ENCODE peak calls at places on chromosomes 2 and 18, in four cellular contexts. T, N, J and Q are unnamed samples.

GRCh38 chr2:134852518-134852917 is 14.1 kb downstream of the ACMSD start:
- DNase-seq in T (no peak), N (no peak), J (no peak), Q (no peak)

GRCh38 chr2:27752551-27753237 is 18.8 kb upstream of the MRPL33 start:
- DNase-seq in T (no peak), N (no peak), J (peak; percentile 89), Q (no peak)

GRCh38 chr2:238263204-238264071 is 23.6 kb upstream of the HES6 start:
- DNase-seq in T (peak; percentile 93), N (peak; percentile 77), J (peak; percentile 94), Q (peak; percentile 91)

GRCh38 chr2:78431241-78431640 is 594.3 kb upstream of the REG3G start:
- DNase-seq in T (no peak), N (no peak), J (no peak), Q (no peak)

GRCh38 chr2:26034597-26035067 is 748 bp downstream of the RAB10 start:
- DNase-seq in T (no peak), N (no peak), J (no peak), Q (no peak)

GRCh38 chr2:144511945-144512344 is 8.0 kb downstream of the ZEB2 start:
- DNase-seq in T (no peak), N (no peak), J (no peak), Q (no peak)

GRCh38 chr2:157596992-157597681 is 31.5 kb downstream of the ACVR1C start:
- DNase-seq in T (no peak), N (peak; percentile 62), J (peak; percentile 49), Q (no peak)

GRCh38 chr18:31512203-31512764 is 14.3 kb downstream of the DSG2 start:
- DNase-seq in T (no peak), N (no peak), J (peak; percentile 89), Q (no peak)

GRCh38 chr2:146669735-146670134 is 1175.1 kb upstream of the ACVR2A start:
- DNase-seq in T (no peak), N (no peak), J (no peak), Q (no peak)

DNA sequence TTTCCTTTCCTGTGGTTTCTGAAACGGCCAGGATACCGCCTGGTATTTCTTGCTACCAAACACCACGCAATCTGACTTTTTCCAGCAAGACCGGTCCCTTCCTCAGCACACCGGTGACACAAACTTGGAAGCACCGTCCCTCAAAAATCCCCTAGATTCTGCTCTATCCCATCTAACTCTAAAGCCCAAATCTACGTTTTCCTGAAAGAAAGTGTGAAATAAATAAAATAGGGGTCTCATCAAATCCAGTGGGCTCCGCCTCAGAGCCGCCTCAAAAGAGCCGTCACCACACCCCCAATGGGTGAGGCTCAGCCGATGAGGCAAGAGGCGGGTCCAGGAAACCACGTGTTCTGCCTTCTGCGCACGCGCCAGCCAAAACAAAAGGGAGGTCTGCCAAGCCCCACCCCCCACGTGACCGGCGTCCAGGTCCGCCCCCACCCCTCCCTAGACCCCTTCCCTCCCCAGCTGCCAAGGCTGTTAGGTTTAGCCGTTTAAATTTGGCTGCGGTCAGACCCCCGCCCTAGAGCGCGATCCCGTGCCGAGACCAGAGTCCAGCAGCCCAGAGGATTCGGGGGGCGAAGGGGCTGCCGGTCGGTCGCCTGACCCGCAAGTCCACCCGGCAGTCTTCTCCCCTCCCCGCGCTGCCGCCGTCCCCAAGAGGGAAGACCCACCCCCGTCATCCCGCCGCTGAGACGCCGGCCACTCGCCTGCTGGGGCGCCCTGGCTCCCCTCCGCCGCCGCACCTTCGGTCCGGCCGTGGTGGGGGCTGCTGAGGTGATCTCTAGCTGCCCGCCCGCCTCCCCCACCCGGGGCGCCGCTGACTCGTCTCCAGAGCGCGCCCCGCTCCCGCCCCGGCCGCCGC is 536 bp downstream of the KANSL1L start:
- DNase-seq in T (peak; percentile 98), N (peak; percentile 97), J (peak; percentile 99), Q (peak; percentile 97)
- TF ChIP-seq CTCF in T (no peak), N (no peak), J (no peak), Q (no peak)

DNA sequence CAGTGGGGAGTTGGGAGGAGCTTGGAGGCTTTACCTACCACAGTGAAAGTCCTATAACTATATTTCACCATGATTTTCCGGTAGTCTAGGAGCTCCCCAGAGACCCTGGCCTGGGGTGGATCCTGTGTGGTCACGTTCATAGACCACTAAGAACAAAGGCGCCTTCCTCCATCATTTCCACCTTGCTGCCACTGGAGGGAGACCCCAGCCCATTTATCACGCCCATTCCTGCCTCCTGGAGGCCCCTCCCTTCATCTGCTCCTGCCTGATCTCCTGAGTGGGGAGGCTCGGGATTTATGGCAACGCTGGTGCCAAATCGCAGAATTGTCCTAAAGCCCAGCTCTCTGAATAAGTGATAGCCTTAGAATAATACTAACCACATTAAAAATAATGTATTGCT is 507.6 kb upstream of the SPHKAP start:
- DNase-seq in T (peak; percentile 18), N (no peak), J (peak; percentile 43), Q (no peak)
- TF ChIP-seq CTCF in T (no peak), N (no peak), J (peak; percentile 47), Q (no peak)

DNA sequence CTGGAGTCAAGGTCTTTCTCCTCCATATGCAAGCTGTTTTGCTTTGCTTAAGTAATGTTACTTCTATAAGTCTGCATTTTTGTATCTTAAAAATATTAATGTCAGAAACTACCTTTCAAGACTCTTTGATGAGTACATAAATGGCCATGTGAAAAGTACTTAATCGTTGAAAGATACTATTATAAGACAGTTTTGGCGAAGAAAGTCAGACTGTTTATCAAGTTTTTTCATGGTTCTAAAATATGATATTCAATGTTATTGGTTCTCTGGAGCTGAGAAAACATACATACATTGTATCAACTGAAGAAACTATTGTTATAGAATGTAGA is 25.1 kb downstream of the FBXO48 start:
- DNase-seq in T (no peak), N (no peak), J (no peak), Q (no peak)
- TF ChIP-seq CTCF in T (no peak), N (no peak), J (no peak), Q (no peak)

DNA sequence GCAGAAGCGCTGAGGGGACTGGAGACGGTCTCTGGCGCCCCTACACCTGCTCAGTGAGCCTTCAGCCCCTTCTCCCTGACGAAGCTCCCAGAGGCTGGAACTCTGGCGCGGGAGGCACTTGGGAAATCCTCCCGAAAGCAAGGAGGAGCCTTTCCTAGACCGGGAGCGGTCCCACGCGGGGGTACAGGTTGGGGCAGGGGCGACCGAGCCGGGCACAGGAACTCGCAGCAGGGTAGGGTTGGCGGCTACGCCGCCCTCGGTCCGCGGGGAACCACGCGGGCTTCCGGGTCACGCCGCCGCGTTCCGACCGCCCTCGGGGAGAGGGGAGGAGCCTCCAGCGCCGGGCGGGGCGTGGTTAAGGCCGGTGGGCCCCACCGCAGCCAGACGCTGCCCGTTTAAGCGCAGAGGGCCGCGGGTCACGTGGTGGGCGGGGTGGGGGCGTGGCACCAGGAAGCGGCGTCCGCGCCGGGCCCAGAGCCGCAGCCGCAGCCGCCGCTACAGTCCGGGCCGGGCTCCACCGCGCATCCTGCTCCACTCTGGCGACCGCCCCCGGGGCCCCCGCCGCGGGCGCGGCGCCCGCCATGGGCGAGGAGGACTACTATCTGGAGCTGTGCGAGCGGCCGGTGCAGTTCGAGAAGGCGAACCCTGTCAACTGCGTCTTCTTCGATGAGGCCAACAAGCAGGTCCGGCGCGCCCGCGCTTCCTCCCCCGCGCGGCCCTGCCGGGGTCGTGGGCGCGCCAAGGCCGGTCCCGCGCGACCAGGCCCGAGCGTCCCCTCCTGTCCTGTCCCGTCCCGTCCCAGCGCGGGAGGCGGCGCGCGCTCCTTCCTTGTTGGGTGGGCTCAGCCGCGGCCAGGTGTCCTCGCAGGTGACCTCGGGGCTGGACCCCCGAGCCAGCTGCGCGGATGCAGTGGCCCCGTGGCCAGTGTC is at the start of gene RMC1:
- DNase-seq in T (peak; percentile 97), N (peak; percentile 99), J (peak; percentile 99), Q (peak; percentile 100)
- TF ChIP-seq CTCF in T (peak; percentile 28), N (no peak), J (peak; percentile 38), Q (no peak)

GRCh38 chr2:143398701-143399260 is 269.6 kb downstream of the ARHGAP15 start:
- DNase-seq in T (no peak), N (no peak), J (no peak), Q (no peak)
- TF ChIP-seq CTCF in T (no peak), N (no peak), J (no peak), Q (no peak)

GRCh38 chr2:209322041-209322440 is 101.8 kb upstream of the MAP2 start:
- DNase-seq in T (no peak), N (no peak), J (no peak), Q (no peak)
- TF ChIP-seq CTCF in T (no peak), N (no peak), J (peak; percentile 42), Q (no peak)

GRCh38 chr2:48530033-48530804 is at the start of gene STON1:
- DNase-seq in T (peak; percentile 72), N (peak; percentile 20), J (peak; percentile 64), Q (peak; percentile 83)
- TF ChIP-seq CTCF in T (no peak), N (no peak), J (no peak), Q (no peak)